ENCODE peak calls at places on chromosomes 3 and 15, in five cellular contexts. One of them, this sample, is unnamed.

GRCh38 chr15:88651293-88651692 is 12.5 kb downstream of the ISG20 start:
- DNase-seq in coronary artery: no peak
- DNase-seq in AG09309: no peak
- DNase-seq in tibial artery: no peak
- DNase-seq in progenitor cell of endocrine pancreas: no peak
- DNase-seq in this sample: no peak

GRCh38 chr3:79957066-79957465 is 189.3 kb upstream of the ROBO1 start:
- DNase-seq in progenitor cell of endocrine pancreas: no peak
- DNase-seq in AG09309: no peak
- DNase-seq in coronary artery: no peak
- DNase-seq in tibial artery: no peak
- DNase-seq in this sample: no peak

GRCh38 chr3:190718691-190719090 is 143.8 kb downstream of the GMNC start:
- DNase-seq in coronary artery: no peak
- DNase-seq in AG09309: peak
- DNase-seq in tibial artery: no peak
- DNase-seq in progenitor cell of endocrine pancreas: no peak
- DNase-seq in this sample: no peak

GRCh38 chr3:78846688-78847087 is 921.1 kb downstream of the ROBO1 start:
- DNase-seq in tibial artery: no peak
- DNase-seq in coronary artery: no peak
- DNase-seq in progenitor cell of endocrine pancreas: no peak
- DNase-seq in AG09309: no peak
- DNase-seq in this sample: no peak

GRCh38 chr3:197750863-197751737 is 1.4 kb downstream of the FYTTD1 start:
- DNase-seq in AG09309: no peak
- DNase-seq in progenitor cell of endocrine pancreas: no peak
- DNase-seq in tibial artery: peak
- DNase-seq in coronary artery: peak
- DNase-seq in this sample: peak

GRCh38 chr15:69910511-69910910 is 187.2 kb downstream of the TLE3 start:
- DNase-seq in AG09309: no peak
- DNase-seq in progenitor cell of endocrine pancreas: no peak
- DNase-seq in tibial artery: no peak
- DNase-seq in coronary artery: no peak
- DNase-seq in this sample: no peak

GRCh38 chr15:99435138-99435695 is 130.6 kb upstream of the MEF2A start:
- DNase-seq in tibial artery: peak
- DNase-seq in coronary artery: no peak
- DNase-seq in AG09309: no peak
- DNase-seq in progenitor cell of endocrine pancreas: no peak
- DNase-seq in this sample: no peak

GRCh38 chr15:31321418-31321817 is 5.2 kb upstream of the KLF13 start:
- DNase-seq in tibial artery: no peak
- DNase-seq in progenitor cell of endocrine pancreas: no peak
- DNase-seq in AG09309: no peak
- DNase-seq in coronary artery: no peak
- DNase-seq in this sample: no peak

GRCh38 chr15:64874131-64874530 is 32.4 kb downstream of the PLEKHO2 start:
- DNase-seq in coronary artery: no peak
- DNase-seq in AG09309: no peak
- DNase-seq in tibial artery: no peak
- DNase-seq in progenitor cell of endocrine pancreas: no peak
- DNase-seq in this sample: no peak

GRCh38 chr15:59997070-59997701 is 6.9 kb upstream of the FOXB1 start:
- DNase-seq in AG09309: no peak
- DNase-seq in tibial artery: no peak
- DNase-seq in progenitor cell of endocrine pancreas: no peak
- DNase-seq in coronary artery: no peak
- DNase-seq in this sample: peak

GRCh38 chr15:69081310-69082004 is 67.0 kb downstream of the NOX5 start:
- DNase-seq in coronary artery: no peak
- DNase-seq in progenitor cell of endocrine pancreas: no peak
- DNase-seq in tibial artery: peak
- DNase-seq in AG09309: no peak
- DNase-seq in this sample: no peak

GRCh38 chr3:124295358-124295757 is 303.4 kb upstream of the ROPN1 start:
- DNase-seq in progenitor cell of endocrine pancreas: no peak
- DNase-seq in coronary artery: no peak
- DNase-seq in AG09309: no peak
- DNase-seq in tibial artery: no peak
- DNase-seq in this sample: no peak

GRCh38 chr3:52047295-52047960 is 8.9 kb downstream of the DUSP7 start:
- DNase-seq in coronary artery: no peak
- DNase-seq in AG09309: no peak
- DNase-seq in progenitor cell of endocrine pancreas: no peak
- DNase-seq in tibial artery: no peak
- DNase-seq in this sample: no peak

GRCh38 chr15:81575436-81576123 is 201.6 kb upstream of the TMC3 start:
- DNase-seq in AG09309: no peak
- DNase-seq in coronary artery: no peak
- DNase-seq in tibial artery: no peak
- DNase-seq in progenitor cell of endocrine pancreas: no peak
- DNase-seq in this sample: no peak

GRCh38 chr3:86229775-86230094 is 761.2 kb downstream of the VGLL3 start:
- DNase-seq in coronary artery: no peak
- DNase-seq in tibial artery: no peak
- DNase-seq in progenitor cell of endocrine pancreas: no peak
- DNase-seq in AG09309: no peak
- DNase-seq in this sample: no peak

GRCh38 chr15:52651868-52652267 is 27.3 kb downstream of the ATOSA start:
- DNase-seq in AG09309: peak
- DNase-seq in progenitor cell of endocrine pancreas: peak
- DNase-seq in coronary artery: peak
- DNase-seq in tibial artery: peak
- DNase-seq in this sample: peak

GRCh38 chr3:186882881-186883685 is 40.6 kb downstream of the ADIPOQ start:
- DNase-seq in coronary artery: no peak
- DNase-seq in AG09309: peak
- DNase-seq in progenitor cell of endocrine pancreas: no peak
- DNase-seq in tibial artery: no peak
- DNase-seq in this sample: peak

GRCh38 chr3:64163755-64164148 is 61.5 kb downstream of the PRICKLE2 start:
- DNase-seq in coronary artery: no peak
- DNase-seq in progenitor cell of endocrine pancreas: no peak
- DNase-seq in AG09309: peak
- DNase-seq in tibial artery: no peak
- DNase-seq in this sample: no peak

GRCh38 chr3:168659015-168659414 is 563.3 kb upstream of the GOLIM4 start:
- DNase-seq in tibial artery: no peak
- DNase-seq in progenitor cell of endocrine pancreas: no peak
- DNase-seq in coronary artery: no peak
- DNase-seq in AG09309: no peak
- DNase-seq in this sample: no peak

GRCh38 chr3:33372218-33373081 is 67.8 kb downstream of the UBP1 start:
- DNase-seq in tibial artery: peak
- DNase-seq in AG09309: peak
- DNase-seq in coronary artery: no peak
- DNase-seq in progenitor cell of endocrine pancreas: no peak
- DNase-seq in this sample: peak

GRCh38 chr3:9812870-9813483 is 2.9 kb downstream of the TTLL3 start:
- DNase-seq in progenitor cell of endocrine pancreas: no peak
- DNase-seq in AG09309: no peak
- DNase-seq in tibial artery: no peak
- DNase-seq in coronary artery: no peak
- DNase-seq in this sample: no peak

GRCh38 chr3:190701096-190701532 is 161.4 kb downstream of the GMNC start:
- DNase-seq in AG09309: no peak
- DNase-seq in tibial artery: no peak
- DNase-seq in progenitor cell of endocrine pancreas: peak
- DNase-seq in coronary artery: no peak
- DNase-seq in this sample: peak

GRCh38 chr15:81492303-81492702 is 118.3 kb upstream of the TMC3 start:
- DNase-seq in progenitor cell of endocrine pancreas: no peak
- DNase-seq in tibial artery: no peak
- DNase-seq in coronary artery: no peak
- DNase-seq in AG09309: no peak
- DNase-seq in this sample: no peak

GRCh38 chr3:117628896-117629295 is 919.3 kb downstream of the TUSC7 start:
- DNase-seq in coronary artery: no peak
- DNase-seq in progenitor cell of endocrine pancreas: no peak
- DNase-seq in AG09309: no peak
- DNase-seq in tibial artery: no peak
- DNase-seq in this sample: no peak

GRCh38 chr3:48770187-48770502 is 53.1 kb upstream of the IP6K2 start:
- DNase-seq in tibial artery: no peak
- DNase-seq in AG09309: no peak
- DNase-seq in coronary artery: no peak
- DNase-seq in progenitor cell of endocrine pancreas: no peak
- DNase-seq in this sample: no peak

GRCh38 chr3:48765376-48765775 is 48.4 kb upstream of the IP6K2 start:
- DNase-seq in tibial artery: no peak
- DNase-seq in AG09309: no peak
- DNase-seq in progenitor cell of endocrine pancreas: no peak
- DNase-seq in coronary artery: no peak
- DNase-seq in this sample: no peak
- TF ChIP-seq CTCF in tibial artery: no peak
- TF ChIP-seq CTCF in AG09309: peak
- TF ChIP-seq CTCF in progenitor cell of endocrine pancreas: no peak
- TF ChIP-seq CTCF in coronary artery: no peak
- TF ChIP-seq CTCF in this sample: no peak

GRCh38 chr15:73954188-73955145 is 28.2 kb downstream of the LOXL1 start:
- DNase-seq in progenitor cell of endocrine pancreas: no peak
- DNase-seq in coronary artery: no peak
- DNase-seq in AG09309: no peak
- DNase-seq in tibial artery: no peak
- DNase-seq in this sample: no peak
- TF ChIP-seq CTCF in progenitor cell of endocrine pancreas: no peak
- TF ChIP-seq CTCF in coronary artery: no peak
- TF ChIP-seq CTCF in AG09309: no peak
- TF ChIP-seq CTCF in tibial artery: no peak
- TF ChIP-seq CTCF in this sample: no peak

DNA sequence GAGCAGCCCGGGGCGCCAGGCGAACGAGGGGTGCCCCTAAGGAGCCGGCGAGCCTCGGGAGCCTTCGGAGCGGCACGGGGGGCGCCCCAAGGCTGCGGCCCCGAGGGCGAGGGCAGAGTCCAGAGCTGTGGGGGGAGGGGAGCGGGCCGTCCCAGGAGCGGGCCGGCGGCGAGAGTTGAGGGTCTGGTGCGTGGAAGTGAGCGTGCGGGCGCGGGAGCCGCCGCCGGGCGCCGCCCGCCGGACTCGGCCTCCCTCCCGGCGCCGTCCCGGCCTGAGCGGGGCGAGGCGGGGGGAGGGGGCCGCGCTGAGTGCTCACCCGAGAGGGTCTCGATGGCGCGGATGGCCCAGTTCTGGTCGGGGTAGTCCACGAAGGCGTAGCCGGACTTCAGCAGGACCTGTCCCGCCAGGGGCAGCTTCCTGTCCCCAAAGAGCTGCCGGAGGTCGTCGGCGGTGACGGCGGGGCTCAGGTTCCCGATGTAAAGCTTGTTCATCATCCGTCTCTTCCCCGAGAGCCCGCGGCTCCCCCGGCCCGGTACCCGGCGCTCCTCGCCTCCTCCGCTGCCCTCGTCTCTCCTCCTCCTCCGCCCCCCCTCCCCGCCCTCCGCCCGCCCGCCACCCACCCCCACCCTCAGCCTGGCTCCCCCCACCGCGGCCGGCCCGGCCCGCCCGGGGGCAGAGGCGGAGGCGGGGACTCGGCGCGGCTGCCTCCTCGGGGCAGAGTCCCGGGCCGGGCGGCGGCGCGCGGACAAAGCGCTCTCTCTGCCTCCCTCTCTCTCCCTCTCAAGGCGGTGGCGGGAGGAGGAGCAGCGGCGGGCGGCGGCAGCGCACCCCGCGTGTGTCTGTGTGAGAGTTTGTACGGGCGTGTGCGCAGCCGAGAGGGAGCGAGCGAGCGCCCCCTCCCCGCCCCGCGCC is at the start of gene IGF2BP2:
- DNase-seq in coronary artery: no peak
- DNase-seq in progenitor cell of endocrine pancreas: peak
- DNase-seq in tibial artery: peak
- DNase-seq in AG09309: no peak
- DNase-seq in this sample: peak
- TF ChIP-seq CTCF in coronary artery: no peak
- TF ChIP-seq CTCF in progenitor cell of endocrine pancreas: peak
- TF ChIP-seq CTCF in tibial artery: no peak
- TF ChIP-seq CTCF in AG09309: no peak
- TF ChIP-seq CTCF in this sample: no peak

GRCh38 chr3:13966302-13966701 is 86.4 kb upstream of the WNT7A start:
- DNase-seq in progenitor cell of endocrine pancreas: no peak
- DNase-seq in coronary artery: no peak
- DNase-seq in tibial artery: no peak
- DNase-seq in AG09309: no peak
- DNase-seq in this sample: no peak

DNA sequence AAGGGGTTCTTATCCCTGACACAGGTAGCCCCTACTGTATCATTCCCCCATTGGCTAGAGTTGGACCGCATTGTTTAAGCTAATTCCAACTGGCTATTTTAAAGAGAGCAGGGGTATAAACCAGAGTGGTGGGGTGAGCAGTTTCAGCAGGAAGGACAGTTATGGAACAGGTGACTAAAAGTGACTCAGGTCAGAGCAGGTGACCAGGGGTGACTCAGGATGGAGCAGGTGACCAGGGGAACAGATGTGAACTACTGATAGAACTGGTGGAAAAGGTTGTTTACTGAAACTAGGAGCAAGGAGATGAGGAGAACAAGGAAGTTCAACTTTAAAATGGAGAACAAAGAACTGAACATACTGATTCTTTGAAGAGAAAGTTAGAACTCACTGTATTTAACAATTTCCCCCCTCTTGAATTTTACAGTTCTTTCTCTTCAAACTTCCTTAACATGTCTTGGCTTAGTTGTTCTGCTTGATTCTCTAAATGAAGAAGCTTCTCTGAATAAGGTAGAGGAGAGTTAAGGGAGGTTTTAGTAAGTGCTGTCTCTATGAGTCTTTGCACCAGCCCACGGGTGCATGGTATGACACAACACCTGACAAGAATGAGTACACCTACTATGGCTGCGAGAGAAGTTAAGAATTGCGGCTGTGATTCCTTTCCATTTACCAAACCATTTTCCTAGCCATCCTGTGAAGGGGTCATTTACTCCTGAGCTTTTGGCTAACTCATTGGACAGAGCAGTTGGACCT is 83.4 kb upstream of the WNT7A start:
- DNase-seq in progenitor cell of endocrine pancreas: no peak
- DNase-seq in tibial artery: no peak
- DNase-seq in AG09309: no peak
- DNase-seq in coronary artery: no peak
- DNase-seq in this sample: peak
- TF ChIP-seq CTCF in progenitor cell of endocrine pancreas: no peak
- TF ChIP-seq CTCF in tibial artery: no peak
- TF ChIP-seq CTCF in AG09309: no peak
- TF ChIP-seq CTCF in coronary artery: no peak
- TF ChIP-seq CTCF in this sample: no peak

GRCh38 chr3:170869645-170870593 is at the start of gene RPL22L1:
- DNase-seq in AG09309: peak
- DNase-seq in coronary artery: peak
- DNase-seq in progenitor cell of endocrine pancreas: peak
- DNase-seq in tibial artery: peak
- DNase-seq in this sample: peak
- TF ChIP-seq CTCF in AG09309: no peak
- TF ChIP-seq CTCF in coronary artery: no peak
- TF ChIP-seq CTCF in progenitor cell of endocrine pancreas: peak
- TF ChIP-seq CTCF in tibial artery: no peak
- TF ChIP-seq CTCF in this sample: no peak